ENCODE peak calls at places on chromosomes 1 and 21, in five cellular contexts. B is thoracic aorta, C is left lung, F is mesothelial cell of epicardium, O is AG09309. W is an unnamed sample.

GRCh38 chr1:52263153-52263910 is 102.7 kb downstream of the CC2D1B start:
- DNase-seq in C (no peak), F (no peak), B (no peak), O (no peak), W (no peak)

GRCh38 chr1:22838965-22839364 is 128.3 kb downstream of the EPHB2 start:
- DNase-seq in C (peak; percentile 1), F (no peak), B (no peak), O (no peak), W (no peak)

GRCh38 chr1:218498061-218498938 is 153.2 kb downstream of the TGFB2 start:
- DNase-seq in C (no peak), O (no peak), F (no peak), B (no peak), W (no peak)

GRCh38 chr21:44931137-44931500 is 8.7 kb upstream of the SLX9 start:
- DNase-seq in B (no peak), O (no peak), C (no peak), F (no peak), W (no peak)

GRCh38 chr1:234322979-234323378 is 50.3 kb upstream of the COA6 start:
- DNase-seq in B (no peak), C (no peak), F (no peak), O (no peak), W (peak; percentile 26)

GRCh38 chr1:167533851-167534300 is 15.5 kb upstream of the CD247 start:
- DNase-seq in O (no peak), B (no peak), F (peak; percentile 84), C (peak; percentile 57), W (peak; percentile 65)

GRCh38 chr1:183273300-183273699 is 87.2 kb downstream of the LAMC2 start:
- DNase-seq in B (no peak), F (no peak), O (no peak), C (no peak), W (no peak)

GRCh38 chr1:61254629-61255323 is 172.4 kb downstream of the NFIA start:
- DNase-seq in B (no peak), O (no peak), C (no peak), F (no peak), W (no peak)

GRCh38 chr1:181089017-181089776 is 697 bp downstream of the IER5 start:
- DNase-seq in O (no peak), C (peak; percentile 51), F (peak; percentile 57), B (no peak), W (peak; percentile 56)

GRCh38 chr1:210663730-210664573 is 335.2 kb downstream of the HHAT start:
- DNase-seq in O (no peak), C (no peak), F (no peak), B (no peak), W (no peak)

GRCh38 chr1:198492872-198493271 is 47.6 kb downstream of the ATP6V1G3 start:
- DNase-seq in F (no peak), O (peak; percentile 89), B (no peak), C (no peak), W (no peak)

GRCh38 chr1:87869563-87869962 is 540.9 kb downstream of the LMO4 start:
- DNase-seq in C (no peak), B (no peak), F (no peak), O (peak; percentile 35), W (no peak)

GRCh38 chr1:22848374-22848773 is 124.3 kb downstream of the LACTBL1 start:
- DNase-seq in C (no peak), O (no peak), B (no peak), F (no peak), W (no peak)

GRCh38 chr21:44414291-44415072 is 40.8 kb upstream of the LRRC3 start:
- DNase-seq in O (no peak), C (peak; percentile 18), B (no peak), F (peak; percentile 24), W (no peak)

GRCh38 chr1:183244466-183244865 is 58.4 kb downstream of the LAMC2 start:
- DNase-seq in B (no peak), O (peak; percentile 67), F (no peak), C (no peak), W (no peak)

GRCh38 chr1:183783896-183784637 is 20.9 kb upstream of the RGL1 start:
- DNase-seq in C (peak; percentile 48), F (peak; percentile 45), B (no peak), O (no peak), W (no peak)

GRCh38 chr1:73331726-73332125 is 866.2 kb downstream of the LRRIQ3 start:
- DNase-seq in F (no peak), O (no peak), B (no peak), C (no peak), W (no peak)

GRCh38 chr1:92030701-92031107 is 919 bp downstream of the EPHX4 start:
- DNase-seq in O (no peak), F (no peak), B (no peak), C (no peak), W (no peak)

DNA sequence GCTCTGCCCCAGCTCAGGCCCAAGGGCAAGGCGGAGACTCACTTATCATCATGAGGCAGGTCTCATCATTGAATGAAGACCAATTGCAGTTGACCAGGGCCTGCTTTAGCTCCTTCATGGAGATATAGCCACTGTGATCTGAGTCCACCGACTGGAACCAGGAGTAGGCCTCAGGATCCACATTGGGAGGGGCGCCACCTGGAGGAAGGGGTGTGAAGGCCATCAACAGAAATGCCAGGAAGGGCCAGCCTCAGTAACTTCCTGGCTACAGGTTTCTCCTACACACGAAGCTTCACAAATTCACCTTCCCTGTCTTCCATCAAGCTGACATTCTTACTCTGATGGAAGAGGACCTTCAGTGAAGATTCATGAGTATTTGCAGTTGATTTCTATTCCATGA is 11.6 kb downstream of the PEF1 start:
- DNase-seq in B (no peak), F (no peak), O (no peak), C (no peak), W (no peak)
- TF ChIP-seq CTCF in B (no peak), F (peak; percentile 17), O (peak; percentile 60), C (peak; percentile 17), W (no peak)

GRCh38 chr1:67495327-67495726 is 65.1 kb upstream of the SERBP1 start:
- DNase-seq in O (no peak), F (no peak), C (no peak), B (no peak), W (no peak)

GRCh38 chr1:67503974-67504373 is 73.8 kb upstream of the SERBP1 start:
- DNase-seq in B (no peak), F (no peak), C (no peak), O (no peak), W (no peak)

GRCh38 chr1:67496329-67496728 is 66.1 kb upstream of the SERBP1 start:
- DNase-seq in C (no peak), O (no peak), B (no peak), F (no peak), W (no peak)

GRCh38 chr1:67500413-67500959 is 70.3 kb upstream of the SERBP1 start:
- DNase-seq in O (peak; percentile 37), F (peak; percentile 90), C (peak; percentile 80), B (peak; percentile 45), W (peak; percentile 83)
- TF ChIP-seq CTCF in O (peak; percentile 100), F (peak; percentile 90), C (peak; percentile 95), B (peak; percentile 99), W (peak; percentile 96)

GRCh38 chr21:46347791-46348381 is 23.9 kb downstream of the PCNT start:
- DNase-seq in O (no peak), F (no peak), C (no peak), B (no peak), W (no peak)
- TF ChIP-seq CTCF in O (no peak), F (no peak), C (no peak), B (peak; percentile 28), W (no peak)

GRCh38 chr1:115545791-115546733 is 95.7 kb upstream of the VANGL1 start:
- DNase-seq in C (peak; percentile 36), O (peak; percentile 85), F (peak; percentile 72), B (no peak), W (no peak)
- TF ChIP-seq CTCF in C (peak; percentile 13), O (peak; percentile 82), F (peak; percentile 39), B (peak; percentile 17), W (no peak)

W was measured in natural killer cell.